ENCODE peak calls at places on chromosomes 12 and 14, in ten cellular contexts. One of them, this sample, is unnamed. For H3K9me3, the result is how much of the 10 kb centered on the place peaks cover.

GRCh38 chr12:63897931-63898330 is 53.4 kb downstream of the SRGAP1 start:
- DNase-seq in A549: no peak
- DNase-seq in transverse colon: no peak
- DNase-seq in Peyer's patch: no peak
- DNase-seq in heart right ventricle: peak
- DNase-seq in thyroid gland: peak
- DNase-seq in aorta: no peak
- DNase-seq in GM23248: no peak
- DNase-seq in HCT116: no peak
- DNase-seq in testis: no peak
- DNase-seq in this sample: no peak

GRCh38 chr12:68239309-68239708 is 13.7 kb upstream of the IL26 start:
- DNase-seq in testis: no peak
- DNase-seq in Peyer's patch: no peak
- DNase-seq in HCT116: no peak
- DNase-seq in transverse colon: no peak
- DNase-seq in thyroid gland: no peak
- DNase-seq in A549: no peak
- DNase-seq in GM23248: no peak
- DNase-seq in heart right ventricle: no peak
- DNase-seq in aorta: no peak
- DNase-seq in this sample: no peak

GRCh38 chr12:122355702-122356101 is 66.8 kb downstream of the CLIP1 start:
- DNase-seq in aorta: no peak
- DNase-seq in A549: no peak
- DNase-seq in Peyer's patch: no peak
- DNase-seq in heart right ventricle: no peak
- DNase-seq in thyroid gland: no peak
- DNase-seq in testis: no peak
- DNase-seq in HCT116: no peak
- DNase-seq in transverse colon: no peak
- DNase-seq in GM23248: no peak
- DNase-seq in this sample: no peak

GRCh38 chr14:99169776-99170356 is 102.1 kb downstream of the BCL11B start:
- DNase-seq in heart right ventricle: no peak
- DNase-seq in transverse colon: no peak
- DNase-seq in thyroid gland: no peak
- DNase-seq in HCT116: no peak
- DNase-seq in A549: no peak
- DNase-seq in Peyer's patch: no peak
- DNase-seq in testis: no peak
- DNase-seq in GM23248: no peak
- DNase-seq in aorta: no peak
- DNase-seq in this sample: no peak

GRCh38 chr12:104226672-104227071 is 11.1 kb downstream of the TXNRD1 start:
- DNase-seq in A549: no peak
- DNase-seq in thyroid gland: no peak
- DNase-seq in heart right ventricle: no peak
- DNase-seq in transverse colon: no peak
- DNase-seq in testis: no peak
- DNase-seq in aorta: no peak
- DNase-seq in GM23248: peak
- DNase-seq in Peyer's patch: no peak
- DNase-seq in HCT116: no peak
- DNase-seq in this sample: no peak

GRCh38 chr12:30613119-30613830 is 82.4 kb downstream of the IPO8 start:
- DNase-seq in testis: no peak
- DNase-seq in heart right ventricle: no peak
- DNase-seq in thyroid gland: no peak
- DNase-seq in Peyer's patch: no peak
- DNase-seq in transverse colon: no peak
- DNase-seq in aorta: no peak
- DNase-seq in HCT116: no peak
- DNase-seq in A549: peak
- DNase-seq in GM23248: peak
- DNase-seq in this sample: no peak

GRCh38 chr14:29390046-29390841 is 537.4 kb downstream of the PRKD1 start:
- DNase-seq in Peyer's patch: no peak
- DNase-seq in testis: no peak
- DNase-seq in thyroid gland: no peak
- DNase-seq in GM23248: no peak
- DNase-seq in A549: no peak
- DNase-seq in HCT116: no peak
- DNase-seq in transverse colon: no peak
- DNase-seq in heart right ventricle: no peak
- DNase-seq in aorta: no peak
- DNase-seq in this sample: peak

GRCh38 chr12:51009038-51009437 is 17.1 kb downstream of the SLC11A2 start:
- DNase-seq in GM23248: no peak
- DNase-seq in thyroid gland: peak
- DNase-seq in transverse colon: peak
- DNase-seq in Peyer's patch: peak
- DNase-seq in heart right ventricle: peak
- DNase-seq in A549: no peak
- DNase-seq in aorta: peak
- DNase-seq in testis: peak
- DNase-seq in HCT116: no peak
- DNase-seq in this sample: peak

GRCh38 chr12:81558031-81558430 is 201.1 kb downstream of the PPFIA2 start:
- DNase-seq in HCT116: no peak
- DNase-seq in transverse colon: no peak
- DNase-seq in thyroid gland: no peak
- DNase-seq in Peyer's patch: no peak
- DNase-seq in aorta: no peak
- DNase-seq in heart right ventricle: no peak
- DNase-seq in testis: no peak
- DNase-seq in GM23248: peak
- DNase-seq in A549: no peak
- DNase-seq in this sample: no peak

GRCh38 chr14:98259881-98260280 is 1012.1 kb downstream of the BCL11B start:
- DNase-seq in Peyer's patch: no peak
- DNase-seq in thyroid gland: no peak
- DNase-seq in A549: no peak
- DNase-seq in heart right ventricle: no peak
- DNase-seq in testis: peak
- DNase-seq in aorta: no peak
- DNase-seq in GM23248: no peak
- DNase-seq in HCT116: no peak
- DNase-seq in transverse colon: peak
- DNase-seq in this sample: no peak

GRCh38 chr14:96245710-96246534 is 10.1 kb upstream of the BDKRB1 start:
- DNase-seq in A549: no peak
- DNase-seq in aorta: no peak
- DNase-seq in heart right ventricle: no peak
- DNase-seq in HCT116: no peak
- DNase-seq in thyroid gland: no peak
- DNase-seq in testis: no peak
- DNase-seq in GM23248: peak
- DNase-seq in transverse colon: no peak
- DNase-seq in Peyer's patch: no peak
- DNase-seq in this sample: no peak

GRCh38 chr14:52730708-52731111 is 744 bp downstream of the STYX start:
- DNase-seq in transverse colon: no peak
- DNase-seq in Peyer's patch: no peak
- DNase-seq in aorta: no peak
- DNase-seq in A549: no peak
- DNase-seq in thyroid gland: no peak
- DNase-seq in GM23248: peak
- DNase-seq in HCT116: no peak
- DNase-seq in testis: no peak
- DNase-seq in heart right ventricle: no peak
- DNase-seq in this sample: peak

GRCh38 chr14:65462411-65462810 is 49.9 kb downstream of the FUT8 start:
- DNase-seq in thyroid gland: no peak
- DNase-seq in HCT116: no peak
- DNase-seq in A549: no peak
- DNase-seq in testis: no peak
- DNase-seq in aorta: no peak
- DNase-seq in heart right ventricle: no peak
- DNase-seq in Peyer's patch: no peak
- DNase-seq in GM23248: peak
- DNase-seq in transverse colon: no peak
- DNase-seq in this sample: no peak

GRCh38 chr12:107134558-107134957 is 41.2 kb upstream of the CRY1 start:
- DNase-seq in GM23248: peak
- DNase-seq in Peyer's patch: no peak
- DNase-seq in HCT116: peak
- DNase-seq in aorta: no peak
- DNase-seq in heart right ventricle: no peak
- DNase-seq in testis: peak
- DNase-seq in thyroid gland: no peak
- DNase-seq in A549: peak
- DNase-seq in transverse colon: no peak
- DNase-seq in this sample: no peak

GRCh38 chr14:93175492-93175891 is 9.2 kb downstream of the MOAP1 start:
- DNase-seq in GM23248: no peak
- DNase-seq in aorta: no peak
- DNase-seq in heart right ventricle: no peak
- DNase-seq in HCT116: no peak
- DNase-seq in transverse colon: no peak
- DNase-seq in thyroid gland: no peak
- DNase-seq in testis: no peak
- DNase-seq in Peyer's patch: no peak
- DNase-seq in A549: no peak
- DNase-seq in this sample: no peak

GRCh38 chr14:34426313-34427295 is 35.4 kb downstream of the SPTSSA start:
- DNase-seq in A549: no peak
- DNase-seq in Peyer's patch: no peak
- DNase-seq in GM23248: no peak
- DNase-seq in transverse colon: peak
- DNase-seq in testis: peak
- DNase-seq in thyroid gland: no peak
- DNase-seq in aorta: no peak
- DNase-seq in heart right ventricle: no peak
- DNase-seq in HCT116: no peak
- DNase-seq in this sample: peak

GRCh38 chr12:63826002-63826585 is 18.4 kb upstream of the SRGAP1 start:
- DNase-seq in transverse colon: no peak
- DNase-seq in thyroid gland: no peak
- DNase-seq in testis: no peak
- DNase-seq in GM23248: peak
- DNase-seq in Peyer's patch: no peak
- DNase-seq in heart right ventricle: no peak
- DNase-seq in aorta: no peak
- DNase-seq in A549: peak
- DNase-seq in HCT116: peak
- DNase-seq in this sample: peak

GRCh38 chr12:13094349-13094748 is 9.1 kb downstream of the GSG1 start:
- DNase-seq in testis: peak
- DNase-seq in A549: no peak
- DNase-seq in aorta: no peak
- DNase-seq in transverse colon: no peak
- DNase-seq in Peyer's patch: no peak
- DNase-seq in heart right ventricle: no peak
- DNase-seq in thyroid gland: no peak
- DNase-seq in GM23248: peak
- DNase-seq in HCT116: no peak
- DNase-seq in this sample: no peak
- H3K27ac ChIP-seq in testis: no peak
- H3K27ac ChIP-seq in A549: peak
- H3K27ac ChIP-seq in aorta: no peak
- H3K27ac ChIP-seq in transverse colon: no peak
- H3K27ac ChIP-seq in Peyer's patch: no peak
- H3K27ac ChIP-seq in heart right ventricle: no peak
- H3K27ac ChIP-seq in thyroid gland: no peak
- H3K27ac ChIP-seq in GM23248: peak
- H3K27ac ChIP-seq in HCT116: no peak
- H3K27ac ChIP-seq in this sample: no peak

DNA sequence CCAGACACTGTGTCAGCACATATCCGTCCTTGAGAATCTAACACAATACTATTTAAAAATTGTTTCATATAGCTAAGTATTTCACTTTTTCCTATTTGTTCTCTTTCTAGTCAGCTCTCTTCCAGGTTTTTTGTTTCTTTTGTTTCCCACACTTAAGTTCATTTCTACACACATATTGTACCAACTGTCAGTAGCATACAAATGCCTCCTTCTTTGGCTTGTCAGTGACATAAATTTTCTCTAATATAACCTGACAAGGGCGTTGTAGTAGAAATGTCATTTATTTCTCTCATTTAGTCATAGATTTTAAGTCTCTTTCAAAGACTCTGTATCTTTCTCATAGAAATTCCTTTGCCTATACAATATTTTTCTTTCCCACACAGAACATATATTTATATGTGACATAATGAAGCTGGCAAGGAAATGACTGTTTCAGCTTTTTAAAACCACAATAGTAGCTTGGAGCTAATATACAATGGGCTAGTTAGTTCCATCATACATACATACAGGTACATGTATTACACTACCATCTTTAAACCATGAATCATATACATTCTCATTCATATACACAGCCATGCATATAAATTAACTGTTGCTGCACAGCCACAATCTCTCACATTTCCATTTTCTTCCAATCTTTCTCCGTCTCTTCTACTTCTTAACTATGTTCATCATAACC is 42.3 kb upstream of the EPS8 start:
- DNase-seq in Peyer's patch: no peak
- DNase-seq in HCT116: no peak
- DNase-seq in heart right ventricle: no peak
- DNase-seq in thyroid gland: no peak
- DNase-seq in aorta: no peak
- DNase-seq in A549: no peak
- DNase-seq in transverse colon: no peak
- DNase-seq in GM23248: no peak
- DNase-seq in testis: no peak
- DNase-seq in this sample: no peak
- H3K4me3 ChIP-seq in Peyer's patch: no peak
- H3K4me3 ChIP-seq in HCT116: no peak
- H3K4me3 ChIP-seq in heart right ventricle: no peak
- H3K4me3 ChIP-seq in thyroid gland: no peak
- H3K4me3 ChIP-seq in aorta: no peak
- H3K4me3 ChIP-seq in A549: no peak
- H3K4me3 ChIP-seq in transverse colon: no peak
- H3K4me3 ChIP-seq in GM23248: no peak
- H3K4me3 ChIP-seq in testis: no peak
- H3K4me3 ChIP-seq in this sample: no peak

GRCh38 chr14:105881021-105881930 is 354.9 kb downstream of the TMEM121 start:
- DNase-seq in Peyer's patch: peak
- DNase-seq in heart right ventricle: no peak
- DNase-seq in thyroid gland: no peak
- DNase-seq in transverse colon: peak
- DNase-seq in testis: no peak
- DNase-seq in GM23248: no peak
- DNase-seq in A549: no peak
- DNase-seq in HCT116: no peak
- DNase-seq in aorta: peak
- DNase-seq in this sample: no peak
- H3K9me3 ChIP-seq in Peyer's patch: under half
- H3K9me3 ChIP-seq in heart right ventricle: under half
- H3K9me3 ChIP-seq in thyroid gland: under half
- H3K9me3 ChIP-seq in transverse colon: under half
- H3K9me3 ChIP-seq in testis: under half
- H3K9me3 ChIP-seq in GM23248: under half
- H3K9me3 ChIP-seq in A549: under half
- H3K9me3 ChIP-seq in HCT116: under half
- H3K9me3 ChIP-seq in aorta: under half
- H3K9me3 ChIP-seq in this sample: under half

DNA sequence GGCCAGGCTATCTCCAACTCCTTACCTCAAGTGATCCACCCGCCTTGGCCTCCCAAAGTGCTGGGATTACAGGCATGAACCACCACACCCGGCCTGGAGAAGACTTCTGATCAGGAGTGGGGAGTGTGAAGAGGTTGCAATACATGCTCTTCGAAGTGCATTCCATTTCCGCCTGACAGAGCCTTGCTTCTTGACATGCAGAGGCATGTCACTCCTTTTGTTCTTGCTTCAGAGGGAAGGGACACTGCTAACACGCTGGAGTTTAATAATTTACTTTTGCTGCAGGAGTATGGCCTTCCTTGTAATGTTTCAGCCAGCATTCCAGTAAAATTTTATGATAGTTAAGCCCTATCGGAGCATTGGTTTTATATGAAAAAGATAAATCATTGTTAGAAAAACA is 74.9 kb downstream of the SLC25A47 start:
- DNase-seq in A549: peak
- DNase-seq in HCT116: no peak
- DNase-seq in Peyer's patch: no peak
- DNase-seq in thyroid gland: peak
- DNase-seq in testis: no peak
- DNase-seq in GM23248: no peak
- DNase-seq in transverse colon: peak
- DNase-seq in aorta: no peak
- DNase-seq in heart right ventricle: no peak
- DNase-seq in this sample: peak
- H3K27ac ChIP-seq in A549: peak
- H3K27ac ChIP-seq in HCT116: no peak
- H3K27ac ChIP-seq in Peyer's patch: peak
- H3K27ac ChIP-seq in thyroid gland: no peak
- H3K27ac ChIP-seq in testis: no peak
- H3K27ac ChIP-seq in GM23248: no peak
- H3K27ac ChIP-seq in transverse colon: peak
- H3K27ac ChIP-seq in aorta: no peak
- H3K27ac ChIP-seq in heart right ventricle: no peak
- H3K27ac ChIP-seq in this sample: peak

This sample was measured in small intestine.